ENCODE peak calls at places on chromosome 10, in six cellular contexts. M is A549, S is H1, E is IMR-90, C is HCT116, A is SK-N-SH. N is an unnamed sample. For H3K4me1, the result is how much of the 10 kb centered on the place peaks cover.

GRCh38 chr10:44966816-44967509 is 7.4 kb downstream of the RASSF4 start:
- DNase-seq in S (no peak), A (no peak), E (no peak), M (no peak), C (no peak), N (no peak)

GRCh38 chr10:44913312-44914079 is 2.4 kb downstream of the TMEM72 start:
- DNase-seq in E (no peak), A (no peak), M (no peak), S (no peak), C (no peak), N (peak)

GRCh38 chr10:117746541-117747195 is 204.1 kb downstream of the EMX2 start:
- DNase-seq in M (no peak), C (no peak), S (no peak), E (no peak), A (no peak), N (no peak)

GRCh38 chr10:89632824-89633223 is 12.2 kb downstream of the PANK1 start:
- DNase-seq in A (no peak), C (no peak), M (no peak), S (no peak), E (no peak), N (no peak)

GRCh38 chr10:94546616-94547175 is 1.1 kb downstream of the HELLS start:
- DNase-seq in C (no peak), S (no peak), A (peak), E (peak), M (peak), N (no peak)

GRCh38 chr10:12513003-12513365 is 163.6 kb downstream of the CAMK1D start:
- DNase-seq in E (no peak), S (no peak), M (no peak), C (no peak), A (no peak), N (no peak)

GRCh38 chr10:78866731-78867554 is 201.8 kb upstream of the ZMIZ1 start:
- DNase-seq in S (no peak), C (no peak), E (no peak), A (peak), M (no peak), N (no peak)

GRCh38 chr10:103645141-103646054 is 151.9 kb downstream of the NEURL1 start:
- DNase-seq in S (no peak), A (no peak), M (no peak), C (no peak), E (peak), N (no peak)

GRCh38 chr10:4457597-4457996 is 368.4 kb upstream of the AKR1E2 start:
- DNase-seq in S (no peak), C (no peak), M (no peak), E (no peak), A (no peak), N (no peak)

GRCh38 chr10:101566333-101567164 is 21.5 kb downstream of the POLL start:
- DNase-seq in A (peak), E (peak), M (no peak), S (no peak), C (no peak), N (peak)

GRCh38 chr10:76285012-76285411 is 853.6 kb downstream of the LRMDA start:
- DNase-seq in E (peak), M (no peak), A (no peak), C (no peak), S (no peak), N (no peak)

GRCh38 chr10:62352356-62352963 is 21.7 kb upstream of the ZNF365 start:
- DNase-seq in C (no peak), A (no peak), M (no peak), S (no peak), E (peak), N (no peak)

GRCh38 chr10:11875499-11876281 is 52.5 kb downstream of the PROSER2 start:
- DNase-seq in M (peak), C (peak), A (no peak), E (peak), S (no peak), N (peak)

GRCh38 chr10:44968101-44968886 is 8.7 kb downstream of the RASSF4 start:
- DNase-seq in C (no peak), M (no peak), E (no peak), S (no peak), A (no peak), N (no peak)

GRCh38 chr10:128068398-128069285 is 57.6 kb downstream of the MKI67 start:
- DNase-seq in M (no peak), C (no peak), S (no peak), A (no peak), E (no peak), N (no peak)

GRCh38 chr10:73060738-73061635 is 35.7 kb downstream of the P4HA1 start:
- DNase-seq in A (peak), M (peak), C (peak), E (peak), S (no peak), N (peak)

GRCh38 chr10:23981520-23982309 is 227.2 kb upstream of the KIAA1217 start:
- DNase-seq in E (no peak), C (no peak), M (no peak), A (peak), S (no peak), N (no peak)

GRCh38 chr10:94402204-94403033 is at the start of gene TBC1D12:
- DNase-seq in S (peak), A (peak), C (peak), M (peak), E (peak), N (peak)

GRCh38 chr10:525565-526315 is 163.7 kb downstream of the DIP2C start:
- DNase-seq in E (peak), S (no peak), A (no peak), C (no peak), M (no peak), N (no peak)

GRCh38 chr10:521261-521660 is 168.2 kb downstream of the DIP2C start:
- DNase-seq in E (no peak), C (no peak), A (peak), S (no peak), M (no peak), N (no peak)

GRCh38 chr10:522350-522749 is 167.1 kb downstream of the DIP2C start:
- DNase-seq in A (peak), E (no peak), C (no peak), M (no peak), S (no peak), N (no peak)

GRCh38 chr10:521844-522243 is 167.6 kb downstream of the DIP2C start:
- DNase-seq in M (no peak), S (no peak), C (no peak), E (no peak), A (peak), N (no peak)

DNA sequence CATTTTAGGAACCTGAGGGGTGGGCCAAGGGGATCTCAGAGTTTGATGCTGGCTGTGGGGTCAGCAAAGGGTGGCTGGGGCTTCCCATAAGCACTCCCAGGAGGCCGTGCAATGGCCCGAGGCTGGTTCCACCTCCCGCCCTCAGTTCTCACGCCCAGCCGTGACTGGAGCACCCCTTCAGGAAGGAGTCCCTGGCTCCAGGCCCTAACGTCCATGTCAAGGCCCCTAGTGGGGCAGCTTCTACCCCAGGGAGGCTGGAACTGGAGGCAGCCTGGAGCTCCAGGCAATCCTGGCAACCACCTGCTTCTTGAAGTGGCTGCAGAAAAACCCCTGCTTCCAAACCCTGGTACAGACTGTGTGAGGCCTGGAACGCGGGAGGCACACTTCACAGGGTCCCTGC is 165.5 kb downstream of the DIP2C start:
- DNase-seq in E (no peak), M (no peak), A (peak), C (no peak), S (no peak), N (no peak)
- TF ChIP-seq RAD21 in E (no peak), M (no peak), A (no peak), C (no peak), S (no peak), N (no peak)

DNA sequence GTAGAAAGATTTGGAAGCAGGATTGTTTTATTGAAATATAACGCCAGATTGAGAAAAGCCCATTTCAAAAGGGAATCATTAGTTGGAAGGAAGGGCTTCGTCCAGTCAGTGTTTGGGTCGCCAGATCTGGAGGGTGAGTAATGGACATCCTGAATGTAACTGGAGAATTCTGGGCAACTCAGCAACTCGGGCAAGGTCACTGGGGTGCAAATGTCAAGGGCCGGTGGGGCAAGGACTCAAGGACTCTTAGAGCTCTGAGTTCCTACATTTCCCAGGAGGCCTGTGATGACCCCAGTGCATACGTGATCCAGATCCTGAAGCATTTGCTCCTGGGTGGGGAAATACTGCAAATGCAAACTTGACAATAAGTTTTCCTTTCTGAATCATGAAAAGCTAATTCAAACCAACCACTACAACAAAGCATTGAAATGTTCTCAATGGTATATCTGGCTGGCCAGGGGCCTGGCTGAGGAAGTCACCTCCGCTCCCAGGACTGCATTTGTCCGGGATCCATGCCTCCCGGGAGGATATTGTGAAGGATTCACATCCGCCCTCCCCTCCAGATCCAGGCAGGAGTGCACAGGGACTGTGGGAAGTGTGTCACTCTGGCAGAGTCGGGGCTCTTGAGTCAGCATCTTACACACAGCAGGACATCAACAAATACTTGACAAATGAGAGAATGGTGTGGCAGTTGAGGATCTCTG is 164.0 kb downstream of the FANK1 start:
- DNase-seq in S (no peak), A (no peak), C (no peak), E (peak), M (peak), N (no peak)
- H3K4me1 ChIP-seq in S (under half), A (half or more), C (under half), E (under half), M (half or more), N (under half)

DNA sequence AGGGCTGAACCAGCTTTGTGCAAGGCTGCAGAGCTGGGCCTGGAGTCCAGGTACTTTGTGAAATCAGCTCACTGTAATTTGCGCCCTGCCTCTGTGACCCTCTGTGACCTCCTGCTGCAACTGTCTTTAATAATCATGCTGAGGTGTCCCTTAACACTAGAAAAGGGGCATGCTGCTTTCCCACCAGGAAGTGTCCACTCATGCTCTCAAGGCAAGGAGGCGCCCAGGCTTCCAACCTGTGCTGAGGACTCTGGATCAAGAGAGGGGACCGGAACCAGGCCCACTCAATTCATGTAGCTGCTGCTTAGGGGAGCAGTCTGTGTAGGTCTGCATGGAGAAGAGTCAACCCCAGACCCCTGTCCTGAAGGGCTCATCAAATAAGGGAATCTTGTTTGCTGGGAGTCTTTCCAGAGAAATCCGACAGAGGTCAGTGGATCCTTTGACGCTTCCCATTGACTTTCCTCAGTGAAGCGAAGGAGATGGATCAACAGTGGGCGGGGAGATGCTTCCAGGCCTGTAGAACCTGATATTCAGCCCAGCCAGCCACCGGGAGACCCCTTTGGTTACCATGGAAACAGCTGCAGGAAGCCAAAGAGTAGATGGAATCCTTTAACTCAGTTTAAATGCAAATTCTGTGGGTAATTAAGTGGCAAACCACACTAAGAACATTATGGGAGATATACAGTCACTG is 945.9 kb downstream of the GRID1 start:
- DNase-seq in M (no peak), S (peak), E (no peak), C (no peak), A (no peak), N (no peak)
- TF ChIP-seq RAD21 in M (no peak), S (peak), E (no peak), C (no peak), A (no peak), N (no peak)

DNA sequence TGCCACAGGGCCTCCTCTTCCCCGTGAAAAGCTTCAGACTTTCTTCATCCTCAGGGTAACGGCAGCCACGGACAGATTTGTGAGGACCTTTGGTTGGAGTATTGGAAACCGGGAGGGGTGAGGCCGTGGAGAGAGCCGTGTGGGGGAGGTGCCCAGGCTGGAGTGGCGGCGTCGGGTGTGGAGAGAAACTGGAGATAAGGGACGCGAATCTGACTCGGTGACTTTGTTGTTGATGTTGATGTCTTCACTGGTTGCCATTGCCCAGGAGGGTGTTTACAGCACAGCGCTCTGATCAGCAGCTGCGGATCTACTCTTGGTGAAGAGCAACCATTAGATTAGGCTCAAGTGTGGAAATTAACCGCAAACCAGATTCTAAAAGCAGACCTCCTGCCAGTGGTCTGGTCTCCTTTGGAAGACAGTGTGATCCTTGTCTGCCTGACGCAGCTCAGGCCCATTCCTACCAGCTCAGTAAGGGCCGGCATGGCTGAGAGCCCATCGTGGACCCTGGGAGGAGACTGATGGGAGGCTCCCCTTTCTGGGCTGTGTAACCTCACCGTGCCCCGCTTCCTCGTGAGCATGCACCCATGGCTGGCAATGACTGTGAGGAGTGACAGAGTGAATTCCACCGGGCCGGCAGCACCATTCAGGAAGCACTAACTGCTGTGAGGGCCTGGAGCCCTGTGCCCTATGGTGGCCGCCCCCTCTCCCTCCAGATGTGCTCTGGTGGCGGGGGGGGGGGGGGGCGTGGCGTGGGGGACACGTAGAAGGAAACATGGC is 90.3 kb downstream of the INPP5A start:
- DNase-seq in E (peak), S (no peak), C (no peak), M (no peak), A (peak), N (peak)
- H3K4me1 ChIP-seq in E (under half), S (under half), C (under half), M (under half), A (under half), N (under half)

GRCh38 chr10:70267161-70267933 is 16.5 kb downstream of the NPFFR1 start:
- DNase-seq in E (peak), S (no peak), C (peak), A (no peak), M (peak), N (peak)
- TF ChIP-seq RAD21 in E (no peak), S (peak), C (no peak), A (no peak), M (no peak), N (peak)

GRCh38 chr10:96646251-96646740 is 59.5 kb upstream of the TM9SF3 start:
- DNase-seq in S (no peak), C (no peak), M (no peak), A (no peak), E (no peak), N (no peak)
- H3K4me1 ChIP-seq in S (under half), C (under half), M (under half), A (under half), E (under half), N (under half)

GRCh38 chr10:132865236-132865635 is 77.1 kb downstream of the CFAP46 start:
- DNase-seq in A (no peak), C (no peak), E (no peak), M (no peak), S (no peak), N (no peak)
- TF ChIP-seq RAD21 in A (no peak), C (no peak), E (no peak), M (no peak), S (no peak), N (no peak)